ENCODE peak calls at places on chromosomes 11 and 22, in five cellular contexts. K is D721Med, H is KG1, E is posterior cingulate gyrus, I is ELF-1. R is an unnamed sample.

GRCh38 chr22:38327805-38328204 is 10.6 kb upstream of the CSNK1E start:
- DNase-seq in I (no peak), H (no peak), K (no peak), E (no peak), R (no peak)

GRCh38 chr11:67211656-67212436 is 54.4 kb upstream of the GRK2 start:
- DNase-seq in K (no peak), E (no peak), I (no peak), H (no peak), R (no peak)

GRCh38 chr11:46391578-46392420 is at the start of gene CHRM4:
- DNase-seq in I (peak), E (peak), H (no peak), K (peak), R (no peak)

GRCh38 chr22:25402160-25402500 is 162.3 kb upstream of the GRK3 start:
- DNase-seq in H (no peak), I (no peak), E (no peak), K (no peak), R (no peak)

GRCh38 chr11:69386594-69387408 is 92.8 kb downstream of the MYEOV start:
- DNase-seq in I (no peak), K (no peak), H (no peak), E (no peak), R (no peak)

GRCh38 chr11:3786781-3787428 is 10.4 kb downstream of the NUP98 start:
- DNase-seq in I (no peak), E (no peak), K (no peak), H (no peak), R (no peak)

GRCh38 chr11:76629853-76630599 is 40.5 kb downstream of the LRRC32 start:
- DNase-seq in K (no peak), I (peak), H (no peak), E (no peak), R (no peak)

GRCh38 chr11:67510023-67510345 is 2.0 kb upstream of the CDK2AP2 start:
- DNase-seq in H (no peak), K (no peak), E (no peak), I (no peak), R (no peak)

GRCh38 chr11:76808996-76809395 is 25.8 kb downstream of the TSKU start:
- DNase-seq in I (no peak), E (no peak), H (no peak), K (no peak), R (no peak)

GRCh38 chr11:118921121-118921928 is 4.4 kb downstream of the BCL9L start:
- DNase-seq in K (no peak), H (no peak), E (no peak), I (peak), R (no peak)

GRCh38 chr11:1881442-1882264 is 10.0 kb downstream of the PRR33 start:
- DNase-seq in H (no peak), I (no peak), K (no peak), E (no peak), R (no peak)

GRCh38 chr11:71199226-71199815 is 53.1 kb downstream of the SHANK2 start:
- DNase-seq in I (no peak), E (no peak), H (no peak), K (no peak), R (no peak)

GRCh38 chr11:66479741-66480115 is 506 bp upstream of the DPP3 start:
- DNase-seq in I (no peak), K (no peak), H (no peak), E (no peak), R (no peak)

GRCh38 chr11:35056391-35057093 is 82.4 kb upstream of the CD44 start:
- DNase-seq in H (no peak), E (no peak), I (no peak), K (no peak), R (no peak)

GRCh38 chr22:30062256-30062655 is 18.0 kb upstream of the HORMAD2 start:
- DNase-seq in E (no peak), I (no peak), K (no peak), H (no peak), R (no peak)

GRCh38 chr22:42375982-42376381 is 56.2 kb downstream of the NFAM1 start:
- DNase-seq in E (no peak), I (no peak), H (no peak), K (no peak), R (no peak)

GRCh38 chr11:98601181-98601773 is 419.5 kb upstream of the CNTN5 start:
- DNase-seq in H (peak), K (no peak), I (no peak), E (no peak), R (no peak)

GRCh38 chr22:22164541-22165272 is 79.9 kb upstream of the VPREB1 start:
- DNase-seq in I (no peak), E (no peak), H (no peak), K (no peak), R (no peak)

GRCh38 chr11:111269146-111269868 is 23.8 kb downstream of the POU2AF2 start:
- DNase-seq in H (no peak), K (no peak), I (no peak), E (no peak), R (no peak)

GRCh38 chr11:22456993-22457748 is 119.0 kb downstream of the SLC17A6 start:
- DNase-seq in E (no peak), I (peak), K (no peak), H (no peak), R (no peak)

GRCh38 chr11:93740802-93741093 is 547 bp downstream of the TAF1D start:
- DNase-seq in I (peak), K (peak), H (no peak), E (peak), R (peak)

GRCh38 chr11:69293819-69294505 is at the start of gene MYEOV:
- DNase-seq in E (no peak), K (no peak), H (no peak), I (peak), R (no peak)

GRCh38 chr11:7353100-7353499 is 101.4 kb downstream of the SYT9 start:
- DNase-seq in I (peak), K (no peak), E (no peak), H (peak), R (peak)

GRCh38 chr11:87754685-87755084 is 420.6 kb downstream of the RAB38 start:
- DNase-seq in K (no peak), H (no peak), E (no peak), I (no peak), R (no peak)

GRCh38 chr11:125228425-125228824 is 63.9 kb downstream of the PKNOX2 start:
- DNase-seq in H (no peak), K (no peak), E (no peak), I (peak), R (no peak)

GRCh38 chr11:28146123-28146751 is 38.0 kb downstream of the METTL15 start:
- DNase-seq in E (no peak), H (no peak), K (no peak), I (no peak), R (peak)

GRCh38 chr11:43550714-43551113 is 129.8 kb upstream of the HSD17B12 start:
- DNase-seq in H (no peak), E (no peak), I (no peak), K (no peak), R (no peak)

GRCh38 chr11:25587496-25587895 is 744.4 kb upstream of the ANO3 start:
- DNase-seq in H (no peak), E (no peak), K (no peak), I (no peak), R (no peak)

GRCh38 chr11:117121176-117121575 is 22.9 kb upstream of the PAFAH1B2 start:
- DNase-seq in E (no peak), I (no peak), K (no peak), H (no peak), R (no peak)

GRCh38 chr11:118304227-118304808 is at the start of gene CD3E:
- DNase-seq in I (no peak), H (peak), K (no peak), E (no peak), R (no peak)

GRCh38 chr22:37207981-37208380 is 4.3 kb downstream of the SSTR3 start:
- DNase-seq in H (no peak), E (no peak), K (no peak), I (no peak), R (no peak)

GRCh38 chr11:132042296-132042695 is 671.9 kb downstream of the NTM start:
- DNase-seq in E (no peak), I (no peak), H (no peak), K (no peak), R (no peak)

GRCh38 chr11:120119121-120119520 is 18.8 kb downstream of the TRIM29 start:
- DNase-seq in H (no peak), E (no peak), I (no peak), K (no peak), R (no peak)

GRCh38 chr11:60056349-60056969 is at the start of gene MS4A3:
- DNase-seq in E (no peak), K (no peak), I (no peak), H (no peak), R (no peak)

GRCh38 chr22:38451404-38451803 is 3.6 kb downstream of the KCNJ4 start:
- DNase-seq in H (no peak), K (no peak), E (no peak), I (no peak), R (no peak)

GRCh38 chr22:49997932-49998717 is 14.4 kb downstream of the IL17REL start:
- DNase-seq in I (no peak), K (no peak), E (no peak), H (no peak), R (no peak)

GRCh38 chr11:119416606-119417580 is 6.1 kb downstream of the THY1 start:
- DNase-seq in H (no peak), E (peak), I (no peak), K (no peak), R (no peak)

GRCh38 chr22:41596776-41597634 is 7.4 kb upstream of the PMM1 start:
- DNase-seq in E (peak), H (no peak), K (no peak), I (peak), R (no peak)

R was measured in fibroblast of the conjunctiva.